ENCODE peak calls at places on chromosomes 4 and X, in nine cellular contexts. S, L, P, M, E, A, Y, N and H are unnamed samples.

GRCh38 chr4:183635333-183635732 is 23.7 kb downstream of the RWDD4 start:
- DNase-seq in L (no peak), S (no peak), E (no peak), M (no peak), A (no peak), Y (no peak), P (no peak), N (no peak), H (no peak)

GRCh38 chr4:37510626-37511025 is 175.6 kb downstream of the RELL1 start:
- DNase-seq in S (no peak), E (no peak), P (no peak), L (no peak), M (no peak), A (no peak), N (no peak), Y (no peak), H (no peak)

GRCh38 chr4:158710814-158711213 is 12.4 kb downstream of the PPID start:
- DNase-seq in S (no peak), N (no peak), Y (no peak), P (no peak), L (peak), M (no peak), E (peak), A (no peak), H (peak)

GRCh38 chrX:110042521-110042920 is 39.6 kb downstream of the TMEM164 start:
- DNase-seq in Y (no peak), L (no peak), N (no peak), M (no peak), P (no peak), E (no peak), A (no peak), S (no peak), H (no peak)

GRCh38 chrX:40096395-40097091 is 1.2 kb downstream of the BCOR start:
- DNase-seq in L (peak), E (no peak), N (no peak), M (peak), A (no peak), S (no peak), Y (no peak), P (peak), H (peak)

GRCh38 chr4:157896726-157897125 is 276.1 kb downstream of the GASK1B start:
- DNase-seq in E (no peak), S (no peak), L (no peak), P (no peak), Y (no peak), A (no peak), M (no peak), N (no peak), H (no peak)

GRCh38 chr4:26076896-26077295 is 162.9 kb downstream of the SMIM20 start:
- DNase-seq in S (no peak), Y (no peak), E (peak), P (no peak), N (no peak), A (no peak), L (peak), M (no peak), H (no peak)

GRCh38 chr4:87032884-87033533 is 98.2 kb downstream of the AFF1 start:
- DNase-seq in E (peak), M (no peak), Y (no peak), N (no peak), P (no peak), L (no peak), A (no peak), S (no peak), H (no peak)

GRCh38 chr4:40307627-40308497 is 27.3 kb upstream of the CHRNA9 start:
- DNase-seq in L (no peak), Y (peak), E (no peak), P (peak), A (no peak), M (peak), S (peak), N (no peak), H (peak)

GRCh38 chrX:72029473-72030411 is 102.0 kb downstream of the RTL5 start:
- DNase-seq in A (no peak), L (peak), N (no peak), E (peak), S (no peak), Y (no peak), P (no peak), M (no peak), H (no peak)

GRCh38 chr4:140123666-140124377 is 30.2 kb downstream of the MAML3 start:
- DNase-seq in M (no peak), L (no peak), N (no peak), A (no peak), E (no peak), Y (no peak), S (no peak), P (no peak), H (no peak)

GRCh38 chr4:6087669-6088068 is 69.4 kb upstream of the C4orf50 start:
- DNase-seq in P (no peak), E (peak), M (no peak), L (peak), Y (peak), N (no peak), S (no peak), A (no peak), H (no peak)

GRCh38 chr4:106329027-106329618 is 12.8 kb downstream of the AIMP1 start:
- DNase-seq in A (peak), P (no peak), N (no peak), M (no peak), E (peak), Y (peak), S (no peak), L (peak), H (no peak)

GRCh38 chrX:30830544-30830943 is 58.5 kb downstream of the TAB3 start:
- DNase-seq in L (no peak), A (no peak), P (no peak), E (no peak), Y (no peak), M (no peak), N (no peak), S (no peak), H (no peak)

GRCh38 chr4:14871676-14872430 is 130.4 kb upstream of the CPEB2 start:
- DNase-seq in E (no peak), P (peak), N (no peak), M (peak), A (no peak), L (peak), Y (no peak), S (peak), H (peak)

GRCh38 chrX:145178268-145178667 is 69.0 kb upstream of the SPANXN1 start:
- DNase-seq in N (no peak), Y (no peak), S (no peak), M (no peak), P (no peak), L (no peak), A (no peak), E (no peak), H (no peak)

GRCh38 chr4:26858947-26859401 is 1.7 kb upstream of the STIM2 start:
- DNase-seq in Y (no peak), P (no peak), E (no peak), S (no peak), N (no peak), M (no peak), A (no peak), L (no peak), H (no peak)

GRCh38 chr4:123997116-123997515 is 600.5 kb downstream of the SPRY1 start:
- DNase-seq in Y (peak), S (no peak), L (peak), M (no peak), A (no peak), P (no peak), N (no peak), E (no peak), H (no peak)

GRCh38 chr4:9792381-9792780 is 10.9 kb downstream of the DRD5 start:
- DNase-seq in Y (no peak), M (no peak), S (no peak), A (no peak), P (no peak), E (no peak), L (no peak), N (no peak), H (no peak)

GRCh38 chr4:55435136-55435535 is 39.4 kb downstream of the TMEM165 start:
- DNase-seq in P (peak), Y (peak), N (no peak), E (no peak), S (no peak), A (no peak), L (peak), M (no peak), H (peak)

GRCh38 chr4:121669163-121669550 is 27.6 kb downstream of the ANXA5 start:
- DNase-seq in Y (no peak), L (no peak), N (no peak), P (no peak), E (peak), M (no peak), S (no peak), A (no peak), H (no peak)

GRCh38 chrX:10989386-10989785 is 121.7 kb upstream of the HCCS start:
- DNase-seq in A (no peak), S (no peak), P (no peak), N (no peak), L (peak), M (no peak), Y (no peak), E (no peak), H (no peak)

GRCh38 chrX:13761606-13762005 is 27.1 kb downstream of the OFD1 start:
- DNase-seq in L (peak), S (no peak), Y (no peak), P (no peak), E (no peak), A (peak), N (no peak), M (no peak), H (no peak)

GRCh38 chr4:183920512-183920911 is 15.4 kb downstream of the STOX2 start:
- DNase-seq in A (no peak), S (no peak), E (no peak), M (no peak), L (no peak), N (no peak), P (no peak), Y (no peak), H (no peak)

GRCh38 chrX:47174376-47174775 is 19.3 kb upstream of the UBA1 start:
- DNase-seq in A (no peak), M (no peak), S (no peak), P (no peak), N (no peak), E (no peak), L (no peak), Y (no peak), H (no peak)

GRCh38 chr4:123444298-123444731 is 47.7 kb downstream of the SPRY1 start:
- DNase-seq in S (no peak), A (peak), Y (peak), E (no peak), L (peak), P (peak), M (peak), N (peak), H (peak)

GRCh38 chr4:1206299-1207156 is 34.1 kb upstream of the SPON2 start:
- DNase-seq in E (no peak), A (no peak), N (no peak), S (no peak), P (no peak), M (peak), Y (no peak), L (no peak), H (peak)

GRCh38 chr4:60805500-60806313 is 394.4 kb upstream of the ADGRL3 start:
- DNase-seq in A (peak), P (no peak), M (no peak), Y (peak), S (no peak), E (peak), N (no peak), L (peak), H (no peak)

GRCh38 chr4:155444695-155445094 is 67.9 kb upstream of the MAP9 start:
- DNase-seq in N (no peak), A (no peak), P (no peak), Y (no peak), S (no peak), E (no peak), L (peak), M (no peak), H (no peak)